ENCODE peak calls at places on chromosomes 16 and 17, in seven cellular contexts. F, D, K, U, R, T and A are unnamed samples.
A peak's percentile ranks its signal among the peaks of the same experiment; 100 is the strongest.

GRCh38 chr17:19448341-19449268 is 37.6 kb downstream of the RNF112 start:
- DNase-seq in F (no peak), D (peak; percentile 95), K (no peak), U (no peak), R (no peak), T (no peak), A (no peak)

GRCh38 chr17:77498875-77499698 is 358.3 kb downstream of the SEC14L1 start:
- DNase-seq in F (peak; percentile 13), D (no peak), K (no peak), U (no peak), R (no peak), T (peak; percentile 5), A (no peak)

GRCh38 chr17:55717898-55718735 is 4.5 kb downstream of the TMEM100 start:
- DNase-seq in F (peak; percentile 83), D (peak; percentile 78), K (peak; percentile 38), U (peak; percentile 46), R (no peak), T (peak; percentile 78), A (peak; percentile 66)

GRCh38 chr17:66900126-66901010 is 64.1 kb upstream of the CACNG4 start:
- DNase-seq in F (no peak), D (peak; percentile 25), K (no peak), U (no peak), R (no peak), T (no peak), A (no peak)

GRCh38 chr16:49277766-49278566 is 3.7 kb downstream of the CBLN1 start:
- DNase-seq in F (no peak), D (no peak), K (no peak), U (no peak), R (no peak), T (no peak), A (no peak)

GRCh38 chr17:57939797-57940196 is 15.4 kb downstream of the CUEDC1 start:
- DNase-seq in F (peak; percentile 64), D (no peak), K (no peak), U (no peak), R (peak; percentile 28), T (peak; percentile 66), A (peak; percentile 32)

GRCh38 chr17:58956997-58957724 is 149.5 kb downstream of the TRIM37 start:
- DNase-seq in F (no peak), D (peak; percentile 41), K (no peak), U (no peak), R (no peak), T (no peak), A (no peak)

GRCh38 chr17:49210158-49211029 is at the start of the genes ABI3 and GNGT2:
- DNase-seq in F (peak; percentile 46), D (no peak), K (peak; percentile 69), U (peak; percentile 59), R (no peak), T (peak; percentile 70), A (peak; percentile 61)

GRCh38 chr17:22161376-22161775 is 469.1 kb downstream of the KCNJ18 start:
- DNase-seq in F (no peak), D (no peak), K (no peak), U (no peak), R (no peak), T (no peak), A (no peak)

GRCh38 chr17:1480747-1481465 is 11.6 kb downstream of the MYO1C start:
- DNase-seq in F (no peak), D (peak; percentile 77), K (no peak), U (no peak), R (no peak), T (no peak), A (no peak)

GRCh38 chr17:1484586-1485310 is 7.7 kb downstream of the MYO1C start:
- DNase-seq in F (peak; percentile 79), D (peak; percentile 65), K (peak; percentile 62), U (peak; percentile 56), R (no peak), T (peak; percentile 79), A (peak; percentile 90)

GRCh38 chr17:1484060-1484535 is 8.4 kb downstream of the MYO1C start:
- DNase-seq in F (no peak), D (no peak), K (no peak), U (no peak), R (no peak), T (no peak), A (no peak)

GRCh38 chr17:1482686-1483445 is 9.6 kb downstream of the MYO1C start:
- DNase-seq in F (no peak), D (no peak), K (no peak), U (no peak), R (no peak), T (no peak), A (no peak)

DNA sequence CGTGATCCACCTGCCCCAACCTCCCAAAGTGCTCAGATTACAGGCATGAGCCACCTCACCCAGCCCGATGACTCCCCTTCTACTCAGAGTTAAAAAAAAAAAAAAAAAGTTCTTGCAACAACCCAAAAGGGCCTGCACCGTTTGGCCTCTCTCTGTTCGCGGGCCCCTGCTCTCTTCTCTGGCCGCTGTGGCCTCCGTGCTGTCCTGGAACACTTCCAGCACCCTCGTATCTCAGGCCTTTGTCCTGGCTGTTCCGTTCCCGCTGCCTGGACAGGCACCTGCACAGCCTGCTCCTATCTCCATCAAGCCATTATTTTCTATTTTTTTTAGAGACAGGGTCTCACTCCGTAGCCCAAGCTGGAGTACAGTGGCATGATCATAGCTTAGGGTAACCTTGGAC is 10.8 kb downstream of the MYO1C start:
- DNase-seq in F (peak; percentile 64), D (peak; percentile 28), K (no peak), U (no peak), R (no peak), T (no peak), A (no peak)
- H3K4me1 ChIP-seq in F (peaks cover 4% of the 10 kb centered on the region), D (no peaks in the 10 kb centered on the region), K (peaks cover 11% of the 10 kb centered on the region), U (peaks cover 15% of the 10 kb centered on the region), R (peaks cover 36% of the 10 kb centered on the region), T (peaks cover 26% of the 10 kb centered on the region), A (peaks cover 2% of the 10 kb centered on the region)

GRCh38 chr17:6914711-6915110 is 81.1 kb upstream of the ALOX12 start:
- DNase-seq in F (no peak), D (peak; percentile 39), K (no peak), U (no peak), R (no peak), T (no peak), A (no peak)

GRCh38 chr17:6910987-6911603 is 79.6 kb upstream of the TEKT1 start:
- DNase-seq in F (no peak), D (peak; percentile 79), K (peak; percentile 49), U (peak; percentile 54), R (no peak), T (no peak), A (peak; percentile 48)

GRCh38 chr17:6915620-6916019 is 80.2 kb upstream of the ALOX12 start:
- DNase-seq in F (no peak), D (no peak), K (no peak), U (no peak), R (no peak), T (no peak), A (no peak)

GRCh38 chr17:6912110-6913051 is 80.9 kb upstream of the TEKT1 start:
- DNase-seq in F (no peak), D (no peak), K (no peak), U (no peak), R (no peak), T (no peak), A (no peak)

DNA sequence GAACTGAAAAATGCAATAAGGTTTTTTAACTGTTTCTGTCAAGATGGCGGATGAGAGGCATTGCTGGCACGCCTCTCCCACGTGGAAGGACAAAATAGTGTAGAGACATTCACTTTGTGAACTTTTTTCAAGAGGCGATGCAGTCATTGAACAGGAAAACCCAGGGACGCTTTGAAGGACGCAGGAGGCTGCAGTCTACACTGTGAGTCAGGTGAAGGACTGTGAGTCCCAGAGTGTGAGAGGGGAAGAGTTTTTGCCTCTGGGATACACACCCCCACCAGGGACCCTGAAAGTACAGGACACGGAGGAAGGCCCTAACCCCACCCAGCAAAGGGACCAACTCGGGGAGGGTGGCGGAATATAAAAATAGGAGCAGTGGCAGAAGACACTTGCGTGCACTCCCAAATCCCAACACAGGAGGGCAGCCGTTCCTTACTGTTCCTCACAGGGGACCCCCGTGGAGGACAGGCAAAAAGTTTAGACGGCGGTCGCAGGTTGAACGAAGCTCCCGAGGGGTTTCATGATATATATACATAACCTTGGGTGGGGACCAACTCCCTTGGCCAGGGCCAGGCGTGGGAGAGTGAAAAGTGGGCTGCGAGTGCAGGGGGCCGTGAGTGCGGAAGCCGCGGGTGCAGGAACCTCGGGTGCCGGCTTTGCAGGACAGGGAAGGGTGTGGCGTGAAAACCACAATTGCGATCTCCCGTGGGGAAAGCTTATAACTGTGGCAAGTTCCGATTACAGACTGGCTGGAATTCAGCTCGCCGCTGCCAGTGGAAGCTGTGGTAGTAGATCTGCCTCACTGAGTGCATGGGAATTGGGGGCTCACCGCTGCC is 82.0 kb upstream of the ALOX12 start:
- DNase-seq in F (peak; percentile 75), D (peak; percentile 74), K (peak; percentile 65), U (peak; percentile 64), R (no peak), T (peak; percentile 75), A (peak; percentile 33)
- H3K4me3 ChIP-seq in F (no peak overlapping the region), D (no peak overlapping the region), K (peak overlapping the region; percentile 27), U (no peak overlapping the region), R (peak overlapping the region; percentile 46), T (peak overlapping the region; percentile 26), A (no peak overlapping the region)

GRCh38 chr16:35691057-35691456 is 2231.6 kb downstream of the TP53TG3F start:
- DNase-seq in F (no peak), D (no peak), K (no peak), U (no peak), R (no peak), T (no peak), A (no peak)
- H3K9me3 ChIP-seq in F (peaks cover 63% of the 10 kb centered on the region), D (no peaks in the 10 kb centered on the region), K (peaks cover 13% of the 10 kb centered on the region), U (peaks cover 63% of the 10 kb centered on the region), R (no peaks in the 10 kb centered on the region), T (peaks cover 26% of the 10 kb centered on the region), A (peaks cover 3% of the 10 kb centered on the region)

GRCh38 chr17:306536-307294 is 45.9 kb downstream of the RPH3AL start:
- DNase-seq in F (peak; percentile 11), D (no peak), K (no peak), U (no peak), R (no peak), T (no peak), A (no peak)

GRCh38 chr17:306116-306515 is 46.5 kb downstream of the RPH3AL start:
- DNase-seq in F (peak; percentile 18), D (no peak), K (no peak), U (no peak), R (no peak), T (no peak), A (no peak)

GRCh38 chr17:307741-308507 is 44.7 kb downstream of the RPH3AL start:
- DNase-seq in F (peak; percentile 79), D (peak; percentile 20), K (no peak), U (no peak), R (no peak), T (no peak), A (no peak)

GRCh38 chr17:305090-305976 is 47.3 kb downstream of the RPH3AL start:
- DNase-seq in F (peak; percentile 34), D (peak; percentile 6), K (no peak), U (no peak), R (no peak), T (peak; percentile 35), A (peak; percentile 29)

DNA sequence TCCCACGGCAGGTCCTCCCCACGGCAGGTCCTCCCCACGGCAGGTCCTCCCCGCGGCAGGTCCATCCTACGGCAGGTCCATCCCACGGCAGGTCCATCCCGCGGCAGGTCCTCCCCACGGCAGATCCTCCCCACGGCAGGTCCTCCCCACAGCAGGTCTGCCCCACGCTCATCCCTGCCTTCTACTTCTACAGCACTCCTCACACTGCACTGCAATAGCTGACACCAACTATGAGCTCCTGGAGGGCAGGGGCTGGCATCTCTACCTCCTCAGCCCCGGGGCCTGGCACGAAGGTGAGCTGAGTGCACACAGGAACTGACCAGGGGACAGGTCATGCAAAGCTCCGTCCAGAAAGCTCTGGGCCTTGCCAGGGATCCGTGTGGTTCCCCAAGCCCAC is 45.3 kb downstream of the RPH3AL start:
- DNase-seq in F (no peak), D (no peak), K (no peak), U (no peak), R (no peak), T (no peak), A (no peak)
- H3K4me1 ChIP-seq in F (no peaks in the 10 kb centered on the region), D (no peaks in the 10 kb centered on the region), K (no peaks in the 10 kb centered on the region), U (no peaks in the 10 kb centered on the region), R (peaks cover 31% of the 10 kb centered on the region), T (peaks cover 11% of the 10 kb centered on the region), A (no peaks in the 10 kb centered on the region)